ENCODE peak calls at places on chromosomes 6 and 20, in five cellular contexts. One of them, this sample, is unnamed.

GRCh38 chr6:87975561-87975960 is 72.1 kb upstream of the SPACA1 start:
- DNase-seq in neuronal stem cell: no peak
- DNase-seq in H9: no peak
- DNase-seq in trophoblast cell: no peak
- DNase-seq in mesenchymal stem cell: no peak
- DNase-seq in this sample: no peak

GRCh38 chr6:26159417-26160273 is 72.4 kb downstream of the HFE start:
- DNase-seq in trophoblast cell: no peak
- DNase-seq in neuronal stem cell: no peak
- DNase-seq in mesenchymal stem cell: peak
- DNase-seq in H9: no peak
- DNase-seq in this sample: no peak

GRCh38 chr20:59683181-59683580 is 78.8 kb downstream of the PHACTR3 start:
- DNase-seq in neuronal stem cell: no peak
- DNase-seq in trophoblast cell: no peak
- DNase-seq in mesenchymal stem cell: no peak
- DNase-seq in H9: no peak
- DNase-seq in this sample: no peak

GRCh38 chr6:106257195-106257594 is 68.4 kb downstream of the ATG5 start:
- DNase-seq in neuronal stem cell: no peak
- DNase-seq in trophoblast cell: no peak
- DNase-seq in H9: no peak
- DNase-seq in mesenchymal stem cell: no peak
- DNase-seq in this sample: no peak

GRCh38 chr6:63347599-63347998 is 27.8 kb upstream of the LGSN start:
- DNase-seq in neuronal stem cell: no peak
- DNase-seq in H9: no peak
- DNase-seq in trophoblast cell: peak
- DNase-seq in mesenchymal stem cell: peak
- DNase-seq in this sample: no peak

GRCh38 chr6:157669747-157670216 is 153.3 kb upstream of the SNX9 start:
- DNase-seq in mesenchymal stem cell: peak
- DNase-seq in H9: peak
- DNase-seq in neuronal stem cell: no peak
- DNase-seq in trophoblast cell: peak
- DNase-seq in this sample: peak

GRCh38 chr6:1599469-1599868 is 10.2 kb upstream of the FOXC1 start:
- DNase-seq in trophoblast cell: no peak
- DNase-seq in H9: no peak
- DNase-seq in mesenchymal stem cell: no peak
- DNase-seq in neuronal stem cell: no peak
- DNase-seq in this sample: no peak

GRCh38 chr6:21348462-21349195 is 244.9 kb upstream of the SOX4 start:
- DNase-seq in trophoblast cell: no peak
- DNase-seq in neuronal stem cell: no peak
- DNase-seq in mesenchymal stem cell: peak
- DNase-seq in H9: peak
- DNase-seq in this sample: no peak

GRCh38 chr6:126914172-126914571 is 204.3 kb upstream of the RSPO3 start:
- DNase-seq in mesenchymal stem cell: no peak
- DNase-seq in neuronal stem cell: no peak
- DNase-seq in H9: no peak
- DNase-seq in trophoblast cell: no peak
- DNase-seq in this sample: no peak

GRCh38 chr6:145155411-145155810 is 579.9 kb downstream of the EPM2A start:
- DNase-seq in mesenchymal stem cell: no peak
- DNase-seq in H9: no peak
- DNase-seq in neuronal stem cell: no peak
- DNase-seq in trophoblast cell: no peak
- DNase-seq in this sample: no peak

GRCh38 chr6:7129784-7130569 is 22.2 kb downstream of the RREB1 start:
- DNase-seq in H9: no peak
- DNase-seq in neuronal stem cell: no peak
- DNase-seq in mesenchymal stem cell: peak
- DNase-seq in trophoblast cell: peak
- DNase-seq in this sample: no peak

GRCh38 chr6:38579010-38579628 is 60.6 kb downstream of the BTBD9 start:
- DNase-seq in mesenchymal stem cell: no peak
- DNase-seq in neuronal stem cell: no peak
- DNase-seq in H9: no peak
- DNase-seq in trophoblast cell: no peak
- DNase-seq in this sample: no peak

GRCh38 chr20:45818239-45818638 is 5.8 kb downstream of the UBE2C start:
- DNase-seq in mesenchymal stem cell: no peak
- DNase-seq in trophoblast cell: no peak
- DNase-seq in neuronal stem cell: no peak
- DNase-seq in H9: no peak
- DNase-seq in this sample: no peak

GRCh38 chr20:63509088-63509564 is 10.2 kb upstream of the EEF1A2 start:
- DNase-seq in mesenchymal stem cell: no peak
- DNase-seq in neuronal stem cell: no peak
- DNase-seq in trophoblast cell: no peak
- DNase-seq in H9: no peak
- DNase-seq in this sample: no peak

GRCh38 chr6:91852232-91852631 is 1265.4 kb upstream of the MAP3K7 start:
- DNase-seq in mesenchymal stem cell: peak
- DNase-seq in trophoblast cell: no peak
- DNase-seq in H9: no peak
- DNase-seq in neuronal stem cell: no peak
- DNase-seq in this sample: no peak

GRCh38 chr6:158571826-158572652 is 12.1 kb downstream of the TMEM181 start:
- DNase-seq in neuronal stem cell: no peak
- DNase-seq in mesenchymal stem cell: no peak
- DNase-seq in H9: no peak
- DNase-seq in trophoblast cell: peak
- DNase-seq in this sample: no peak

GRCh38 chr6:45445749-45446454 is 68.2 kb upstream of the SUPT3H start:
- DNase-seq in neuronal stem cell: peak
- DNase-seq in trophoblast cell: peak
- DNase-seq in H9: peak
- DNase-seq in mesenchymal stem cell: peak
- DNase-seq in this sample: no peak

GRCh38 chr6:130575971-130576370 is 210.2 kb downstream of the TMEM200A start:
- DNase-seq in trophoblast cell: no peak
- DNase-seq in mesenchymal stem cell: no peak
- DNase-seq in H9: no peak
- DNase-seq in neuronal stem cell: no peak
- DNase-seq in this sample: no peak

GRCh38 chr6:41846666-41847237 is 48.4 kb downstream of the USP49 start:
- DNase-seq in mesenchymal stem cell: peak
- DNase-seq in neuronal stem cell: peak
- DNase-seq in trophoblast cell: peak
- DNase-seq in H9: peak
- DNase-seq in this sample: peak

GRCh38 chr6:4105980-4106536 is 27.1 kb upstream of the FAM217A start:
- DNase-seq in H9: no peak
- DNase-seq in trophoblast cell: no peak
- DNase-seq in neuronal stem cell: no peak
- DNase-seq in mesenchymal stem cell: no peak
- DNase-seq in this sample: no peak

GRCh38 chr6:118680452-118681095 is 29.2 kb upstream of the CEP85L start:
- DNase-seq in mesenchymal stem cell: peak
- DNase-seq in neuronal stem cell: no peak
- DNase-seq in H9: no peak
- DNase-seq in trophoblast cell: no peak
- DNase-seq in this sample: no peak

GRCh38 chr6:116467096-116467495 is 5.9 kb downstream of the CALHM6 start:
- DNase-seq in trophoblast cell: no peak
- DNase-seq in neuronal stem cell: no peak
- DNase-seq in mesenchymal stem cell: no peak
- DNase-seq in H9: no peak
- DNase-seq in this sample: no peak

GRCh38 chr20:56418385-56418861 is 6.4 kb downstream of the CASS4 start:
- DNase-seq in neuronal stem cell: no peak
- DNase-seq in trophoblast cell: no peak
- DNase-seq in H9: no peak
- DNase-seq in mesenchymal stem cell: peak
- DNase-seq in this sample: no peak

GRCh38 chr20:10280016-10280908 is 61.6 kb downstream of the SNAP25 start:
- DNase-seq in neuronal stem cell: no peak
- DNase-seq in H9: no peak
- DNase-seq in trophoblast cell: peak
- DNase-seq in mesenchymal stem cell: no peak
- DNase-seq in this sample: no peak

GRCh38 chr20:33606114-33606771 is 55.9 kb upstream of the C20orf144 start:
- DNase-seq in neuronal stem cell: no peak
- DNase-seq in trophoblast cell: no peak
- DNase-seq in H9: no peak
- DNase-seq in mesenchymal stem cell: no peak
- DNase-seq in this sample: no peak

GRCh38 chr20:49906101-49906604 is 9.2 kb downstream of the SPATA2 start:
- DNase-seq in H9: no peak
- DNase-seq in mesenchymal stem cell: no peak
- DNase-seq in trophoblast cell: no peak
- DNase-seq in neuronal stem cell: no peak
- DNase-seq in this sample: no peak

GRCh38 chr6:165679326-165679725 is 16.3 kb upstream of the PDE10A start:
- DNase-seq in H9: no peak
- DNase-seq in mesenchymal stem cell: no peak
- DNase-seq in trophoblast cell: peak
- DNase-seq in neuronal stem cell: no peak
- DNase-seq in this sample: peak

GRCh38 chr6:165678429-165678828 is 15.4 kb upstream of the PDE10A start:
- DNase-seq in mesenchymal stem cell: no peak
- DNase-seq in trophoblast cell: no peak
- DNase-seq in neuronal stem cell: no peak
- DNase-seq in H9: no peak
- DNase-seq in this sample: no peak

GRCh38 chr6:165680975-165681374 is 17.9 kb upstream of the PDE10A start:
- DNase-seq in trophoblast cell: no peak
- DNase-seq in H9: no peak
- DNase-seq in neuronal stem cell: no peak
- DNase-seq in mesenchymal stem cell: no peak
- DNase-seq in this sample: no peak

GRCh38 chr6:165677091-165677490 is 14.1 kb upstream of the PDE10A start:
- DNase-seq in neuronal stem cell: no peak
- DNase-seq in H9: no peak
- DNase-seq in mesenchymal stem cell: no peak
- DNase-seq in trophoblast cell: peak
- DNase-seq in this sample: no peak

DNA sequence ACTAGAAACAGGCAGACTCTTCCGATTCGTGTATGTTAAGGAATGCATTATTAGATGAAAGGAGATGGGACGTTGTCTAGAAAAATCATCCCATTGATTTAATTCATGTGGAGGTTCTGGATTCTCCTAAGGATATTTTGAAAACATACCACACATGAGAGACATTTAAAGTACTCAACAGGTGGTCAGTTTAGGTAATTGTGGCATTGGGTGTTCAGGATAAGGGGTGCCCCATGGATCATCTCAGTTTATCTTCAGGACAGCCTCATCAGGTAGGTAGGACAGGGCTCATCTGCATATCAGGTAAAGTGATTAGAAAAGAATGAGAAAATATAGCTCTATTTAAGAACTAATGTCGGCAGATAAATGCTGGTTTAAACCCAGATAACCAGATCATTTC is 15.9 kb upstream of the PDE10A start:
- DNase-seq in H9: no peak
- DNase-seq in neuronal stem cell: no peak
- DNase-seq in mesenchymal stem cell: no peak
- DNase-seq in trophoblast cell: no peak
- DNase-seq in this sample: no peak
- H2BK12ac ChIP-seq in H9: no peak
- H2BK12ac ChIP-seq in neuronal stem cell: no peak
- H2BK12ac ChIP-seq in mesenchymal stem cell: no peak
- H2BK12ac ChIP-seq in trophoblast cell: no peak
- H2BK12ac ChIP-seq in this sample: no peak

DNA sequence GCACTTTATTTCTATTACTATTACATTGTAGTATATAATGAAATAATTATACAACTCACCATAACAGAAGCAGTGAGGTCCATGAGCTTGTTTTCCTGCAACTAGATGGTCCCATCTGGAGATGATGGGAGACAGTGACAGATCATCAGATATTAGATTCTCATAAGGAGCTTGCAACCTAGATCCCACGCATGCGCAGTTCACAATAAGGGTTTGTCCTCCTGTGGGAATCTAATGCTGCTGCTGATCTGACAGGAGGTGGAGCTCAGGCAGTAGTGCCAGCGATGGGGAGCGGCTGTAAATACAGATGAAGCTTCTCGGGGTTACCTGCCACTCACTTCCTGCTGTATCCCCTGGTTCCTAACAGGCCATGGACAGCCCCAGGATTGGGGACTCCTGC is 139.5 kb upstream of the TCF21 start:
- DNase-seq in H9: no peak
- DNase-seq in mesenchymal stem cell: no peak
- DNase-seq in trophoblast cell: no peak
- DNase-seq in neuronal stem cell: no peak
- DNase-seq in this sample: no peak
- H3K4ac ChIP-seq in H9: no peak
- H3K4ac ChIP-seq in mesenchymal stem cell: no peak
- H3K4ac ChIP-seq in trophoblast cell: no peak
- H3K4ac ChIP-seq in neuronal stem cell: no peak
- H3K4ac ChIP-seq in this sample: no peak

GRCh38 chr20:31723282-31724078 is 812 bp upstream of the BCL2L1 start:
- DNase-seq in H9: peak
- DNase-seq in trophoblast cell: peak
- DNase-seq in neuronal stem cell: peak
- DNase-seq in mesenchymal stem cell: peak
- DNase-seq in this sample: peak

GRCh38 chr20:31722388-31723281 is at the start of gene BCL2L1:
- DNase-seq in mesenchymal stem cell: peak
- DNase-seq in neuronal stem cell: peak
- DNase-seq in H9: peak
- DNase-seq in trophoblast cell: peak
- DNase-seq in this sample: peak

GRCh38 chr20:31719644-31720485 is 2.8 kb downstream of the BCL2L1 start:
- DNase-seq in neuronal stem cell: no peak
- DNase-seq in H9: peak
- DNase-seq in trophoblast cell: peak
- DNase-seq in mesenchymal stem cell: no peak
- DNase-seq in this sample: no peak

GRCh38 chr20:31720486-31721407 is 1.9 kb downstream of the BCL2L1 start:
- DNase-seq in trophoblast cell: no peak
- DNase-seq in H9: no peak
- DNase-seq in neuronal stem cell: no peak
- DNase-seq in mesenchymal stem cell: no peak
- DNase-seq in this sample: no peak

GRCh38 chr20:31721408-31722332 is 998 bp downstream of the BCL2L1 start:
- DNase-seq in H9: peak
- DNase-seq in neuronal stem cell: no peak
- DNase-seq in mesenchymal stem cell: no peak
- DNase-seq in trophoblast cell: no peak
- DNase-seq in this sample: no peak
- H2BK12ac ChIP-seq in H9: no peak
- H2BK12ac ChIP-seq in neuronal stem cell: no peak
- H2BK12ac ChIP-seq in mesenchymal stem cell: no peak
- H2BK12ac ChIP-seq in trophoblast cell: peak
- H2BK12ac ChIP-seq in this sample: peak

GRCh38 chr6:52507557-52508260 is 69.2 kb downstream of the TRAM2 start:
- DNase-seq in H9: no peak
- DNase-seq in trophoblast cell: no peak
- DNase-seq in neuronal stem cell: no peak
- DNase-seq in mesenchymal stem cell: peak
- DNase-seq in this sample: no peak
- H3K4ac ChIP-seq in H9: no peak
- H3K4ac ChIP-seq in trophoblast cell: no peak
- H3K4ac ChIP-seq in neuronal stem cell: no peak
- H3K4ac ChIP-seq in mesenchymal stem cell: no peak
- H3K4ac ChIP-seq in this sample: no peak

GRCh38 chr20:19094959-19095541 is 117.4 kb upstream of the SLC24A3 start:
- DNase-seq in trophoblast cell: no peak
- DNase-seq in neuronal stem cell: no peak
- DNase-seq in H9: no peak
- DNase-seq in mesenchymal stem cell: no peak
- DNase-seq in this sample: no peak
- H2BK12ac ChIP-seq in trophoblast cell: no peak
- H2BK12ac ChIP-seq in neuronal stem cell: no peak
- H2BK12ac ChIP-seq in H9: no peak
- H2BK12ac ChIP-seq in mesenchymal stem cell: no peak
- H2BK12ac ChIP-seq in this sample: peak